ENCODE peak calls at places on chromosomes 7 and 10, in nine cellular contexts. W is activated T-cell treated with anti-CD3 and anti-CD28 coated beads for 1 hour, G is activated T-helper 1 cell treated with Interleukin-2 at 50 U/mL for 16 hours, B is ELF-1, Q is brain microvascular endothelial cell, E is posterior cingulate gyrus, L is globus pallidus, M is right cardiac atrium, S is NAMALWA. T is an unnamed sample.

GRCh38 chr10:72044417-72045041 is 43.8 kb downstream of the SPOCK2 start:
- DNase-seq in G (no peak), M (no peak), B (peak), S (no peak), E (peak), Q (no peak), L (peak), W (no peak), T (no peak)

GRCh38 chr10:11012880-11013279 is 4.8 kb upstream of the CELF2 start:
- DNase-seq in W (no peak), E (no peak), B (no peak), L (no peak), S (no peak), M (no peak), G (no peak), Q (no peak), T (no peak)

GRCh38 chr7:48090095-48090805 is 1.2 kb downstream of the UPP1 start:
- DNase-seq in S (no peak), L (no peak), W (no peak), B (peak), Q (peak), M (peak), G (no peak), E (no peak), T (no peak)

GRCh38 chr7:5314864-5315263 is 32.1 kb downstream of the SLC29A4 start:
- DNase-seq in W (no peak), Q (no peak), B (no peak), E (no peak), G (no peak), M (no peak), L (no peak), S (no peak), T (no peak)

GRCh38 chr7:94368371-94368791 is 26.3 kb upstream of the COL1A2 start:
- DNase-seq in M (no peak), G (no peak), L (no peak), B (no peak), W (no peak), E (no peak), Q (peak), S (no peak), T (no peak)

GRCh38 chr10:52440612-52441285 is 126.7 kb downstream of the DKK1 start:
- DNase-seq in E (no peak), L (no peak), B (peak), S (no peak), Q (no peak), G (no peak), M (no peak), W (no peak), T (no peak)

GRCh38 chr7:55053651-55054226 is 34.9 kb downstream of the EGFR start:
- DNase-seq in G (no peak), E (no peak), M (no peak), S (no peak), L (no peak), W (no peak), Q (no peak), B (no peak), T (no peak)

GRCh38 chr7:42226354-42226941 is 10.6 kb downstream of the GLI3 start:
- DNase-seq in B (peak), E (no peak), Q (no peak), G (no peak), W (no peak), M (no peak), L (no peak), S (peak), T (no peak)

GRCh38 chr7:140316165-140316661 is 82.1 kb downstream of the SLC37A3 start:
- DNase-seq in Q (peak), B (no peak), E (peak), W (no peak), G (no peak), L (peak), M (peak), S (no peak), T (no peak)

GRCh38 chr7:6252748-6253147 is 19.7 kb downstream of the CYTH3 start:
- DNase-seq in G (no peak), L (no peak), M (no peak), E (no peak), W (no peak), S (no peak), Q (no peak), B (no peak), T (no peak)

GRCh38 chr10:114479307-114479706 is 75.0 kb upstream of the AFAP1L2 start:
- DNase-seq in S (no peak), G (no peak), M (peak), L (no peak), W (no peak), E (no peak), B (no peak), Q (no peak), T (no peak)

GRCh38 chr7:27961255-27961654 is 219.3 kb downstream of the JAZF1 start:
- DNase-seq in M (no peak), B (no peak), L (no peak), Q (peak), G (no peak), W (no peak), S (no peak), E (peak), T (peak)

GRCh38 chr10:35961501-35961900 is 319.4 kb upstream of the FZD8 start:
- DNase-seq in B (no peak), M (no peak), G (no peak), Q (peak), L (no peak), S (no peak), W (no peak), E (no peak), T (no peak)

GRCh38 chr10:13816195-13816926 is 229.6 kb downstream of the PRPF18 start:
- DNase-seq in M (peak), E (peak), L (peak), G (no peak), B (no peak), W (no peak), S (no peak), Q (peak), T (no peak)

GRCh38 chr10:112991888-112992491 is 41.9 kb downstream of the TCF7L2 start:
- DNase-seq in W (no peak), L (peak), E (peak), M (no peak), Q (no peak), S (no peak), G (no peak), B (peak), T (no peak)

GRCh38 chr7:81361769-81362168 is 408.1 kb downstream of the HGF start:
- DNase-seq in M (no peak), W (no peak), B (no peak), L (no peak), S (no peak), G (no peak), Q (no peak), E (no peak), T (no peak)